ENCODE peak calls at places on chromosomes 11 and 22, in seven cellular contexts. S is H1, L is H54, Q is A549, H is HCT116, B is IMR-90, F is esophagus squamous epithelium. J is an unnamed sample.

GRCh38 chr11:110433393-110434333 is 3.9 kb downstream of the FDX1 start:
- DNase-seq in H (no peak), S (no peak), F (no peak), Q (no peak), L (no peak), B (peak; percentile 42), J (no peak)

GRCh38 chr22:35023692-35024363 is 42.1 kb upstream of the ISX start:
- DNase-seq in H (peak; percentile 28), L (peak; percentile 38), F (no peak), Q (peak; percentile 27), B (no peak), S (peak; percentile 63), J (peak; percentile 92)

GRCh38 chr11:224424-224823 is 11.7 kb downstream of the SIRT3 start:
- DNase-seq in H (no peak), L (no peak), F (no peak), S (no peak), Q (no peak), B (no peak), J (no peak)

GRCh38 chr11:129728571-129728970 is 87.1 kb upstream of the TMEM45B start:
- DNase-seq in B (no peak), Q (no peak), S (no peak), F (no peak), L (no peak), H (no peak), J (no peak)

GRCh38 chr11:119795231-119795630 is 66.2 kb upstream of the NECTIN1 start:
- DNase-seq in F (no peak), L (peak; percentile 59), S (no peak), B (peak; percentile 77), Q (peak; percentile 10), H (no peak), J (no peak)

GRCh38 chr11:69877235-69877634 is 58.0 kb upstream of the FGF3 start:
- DNase-seq in H (no peak), S (no peak), F (no peak), Q (no peak), B (no peak), L (no peak), J (no peak)

GRCh38 chr22:17303840-17304779 is 65.2 kb upstream of the CECR2 start:
- DNase-seq in F (no peak), H (no peak), L (no peak), S (no peak), B (no peak), Q (no peak), J (no peak)

GRCh38 chr11:81869337-81870065 is 864.2 kb downstream of the FAM181B start:
- DNase-seq in H (no peak), Q (no peak), L (no peak), S (no peak), B (no peak), F (no peak), J (no peak)

GRCh38 chr22:42844756-42845155 is 12.3 kb downstream of the ARFGAP3 start:
- DNase-seq in F (no peak), S (no peak), Q (no peak), H (peak; percentile 26), B (peak; percentile 39), L (no peak), J (no peak)

GRCh38 chr11:77471520-77472234 is 2.2 kb downstream of the PAK1 start:
- DNase-seq in L (no peak), H (no peak), F (no peak), B (no peak), S (no peak), Q (peak; percentile 15), J (peak; percentile 46)

GRCh38 chr11:5383576-5383975 is at the start of gene OR51M1:
- DNase-seq in F (no peak), Q (no peak), S (no peak), B (no peak), H (no peak), L (no peak), J (no peak)

GRCh38 chr11:38411149-38411548 is 1813.1 kb upstream of the RAG2 start:
- DNase-seq in F (no peak), H (no peak), L (no peak), B (no peak), Q (no peak), S (no peak), J (no peak)

GRCh38 chr22:50268655-50269113 is 1.5 kb downstream of the MAPK11 start:
- DNase-seq in F (no peak), Q (no peak), L (no peak), H (no peak), B (no peak), S (no peak), J (peak; percentile 38)

GRCh38 chr11:3835100-3835485 is 5.7 kb downstream of the RHOG start:
- DNase-seq in B (peak; percentile 27), H (no peak), F (no peak), L (no peak), Q (no peak), S (no peak), J (no peak)

GRCh38 chr11:96012086-96012824 is 88.3 kb upstream of the MTMR2 start:
- DNase-seq in B (peak; percentile 54), S (no peak), Q (peak; percentile 51), F (no peak), H (peak; percentile 41), L (no peak), J (no peak)

GRCh38 chr11:47213985-47214564 is 699 bp upstream of the DDB2 start:
- DNase-seq in B (peak; percentile 61), Q (peak; percentile 96), L (peak; percentile 90), H (peak; percentile 81), S (peak; percentile 69), F (peak; percentile 53), J (peak; percentile 95)
- TF ChIP-seq POLR2A in B (no peak), Q (peak; percentile 79), L (peak; percentile 89), H (peak; percentile 62), S (peak; percentile 75), F (peak; percentile 78), J (no peak)

DNA sequence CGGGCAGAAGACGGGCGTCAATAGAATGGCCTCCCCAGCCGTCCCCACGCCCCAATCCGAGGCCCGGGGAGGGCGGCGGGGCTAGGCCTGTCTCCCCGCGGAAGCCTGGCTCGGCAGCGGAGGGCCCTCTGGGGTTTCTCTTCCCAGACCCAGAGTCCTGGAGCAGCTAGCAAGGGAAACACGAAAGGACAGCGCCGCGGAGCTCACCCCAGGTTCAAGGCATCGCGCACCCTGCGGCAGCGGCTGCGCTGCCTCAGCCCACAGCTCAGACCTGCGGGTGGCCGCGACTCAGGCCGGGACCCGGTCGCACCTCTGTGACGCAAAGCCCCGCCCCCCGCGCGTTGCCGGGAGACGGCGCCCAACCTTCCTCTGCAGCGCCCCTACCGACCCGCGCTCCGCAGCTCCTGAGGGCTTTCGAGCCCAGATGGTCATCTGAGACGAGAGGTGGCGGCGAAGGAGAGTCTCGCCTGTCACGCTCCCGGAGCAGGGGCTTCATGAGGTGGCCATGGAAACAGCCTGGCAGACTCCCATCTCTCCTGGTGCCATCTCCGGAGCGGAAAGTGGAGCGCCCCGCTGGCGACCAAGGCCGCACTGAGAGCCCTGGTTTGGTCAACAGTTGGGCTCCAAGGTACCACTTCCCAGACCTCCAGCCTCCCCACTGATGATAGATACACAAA is at the start of gene RNF141:
- DNase-seq in B (peak; percentile 87), L (peak; percentile 91), Q (peak; percentile 84), F (peak; percentile 72), H (peak; percentile 84), S (peak; percentile 86), J (peak; percentile 97)
- TF ChIP-seq POLR2A in B (peak; percentile 92), L (peak; percentile 98), Q (peak; percentile 97), F (peak; percentile 98), H (peak; percentile 91), S (peak; percentile 91), J (peak; percentile 68)

GRCh38 chr22:23744001-23744400 is 6.9 kb downstream of the ZNF70 start:
- DNase-seq in Q (no peak), S (no peak), B (no peak), F (no peak), L (no peak), H (no peak), J (no peak)

GRCh38 chr22:23745780-23746179 is 5.1 kb downstream of the ZNF70 start:
- DNase-seq in F (no peak), S (no peak), B (no peak), Q (no peak), L (no peak), H (no peak), J (no peak)

GRCh38 chr22:23744485-23744884 is 6.4 kb downstream of the ZNF70 start:
- DNase-seq in S (no peak), F (no peak), B (no peak), Q (no peak), L (no peak), H (no peak), J (no peak)

GRCh38 chr22:23743303-23743705 is 7.6 kb downstream of the ZNF70 start:
- DNase-seq in L (no peak), S (no peak), Q (no peak), B (no peak), H (no peak), F (no peak), J (no peak)

GRCh38 chr22:23742505-23743264 is 8.2 kb downstream of the ZNF70 start:
- DNase-seq in Q (no peak), S (no peak), B (no peak), F (no peak), H (no peak), L (no peak), J (no peak)
- TF ChIP-seq POLR2A in Q (no peak), S (no peak), B (no peak), F (no peak), H (no peak), L (no peak), J (no peak)

GRCh38 chr11:17613428-17613962 is 66.4 kb downstream of the OTOG start:
- DNase-seq in H (no peak), B (no peak), F (no peak), L (no peak), S (no peak), Q (no peak), J (no peak)

GRCh38 chr11:17611503-17612220 is 64.6 kb downstream of the OTOG start:
- DNase-seq in F (no peak), H (no peak), L (no peak), Q (no peak), S (no peak), B (no peak), J (no peak)

GRCh38 chr11:17611049-17611448 is 64.0 kb downstream of the OTOG start:
- DNase-seq in Q (no peak), L (no peak), B (no peak), S (no peak), H (no peak), F (no peak), J (no peak)

GRCh38 chr11:17613983-17614382 is 66.9 kb downstream of the OTOG start:
- DNase-seq in Q (no peak), S (no peak), L (no peak), F (no peak), B (no peak), H (no peak), J (no peak)

DNA sequence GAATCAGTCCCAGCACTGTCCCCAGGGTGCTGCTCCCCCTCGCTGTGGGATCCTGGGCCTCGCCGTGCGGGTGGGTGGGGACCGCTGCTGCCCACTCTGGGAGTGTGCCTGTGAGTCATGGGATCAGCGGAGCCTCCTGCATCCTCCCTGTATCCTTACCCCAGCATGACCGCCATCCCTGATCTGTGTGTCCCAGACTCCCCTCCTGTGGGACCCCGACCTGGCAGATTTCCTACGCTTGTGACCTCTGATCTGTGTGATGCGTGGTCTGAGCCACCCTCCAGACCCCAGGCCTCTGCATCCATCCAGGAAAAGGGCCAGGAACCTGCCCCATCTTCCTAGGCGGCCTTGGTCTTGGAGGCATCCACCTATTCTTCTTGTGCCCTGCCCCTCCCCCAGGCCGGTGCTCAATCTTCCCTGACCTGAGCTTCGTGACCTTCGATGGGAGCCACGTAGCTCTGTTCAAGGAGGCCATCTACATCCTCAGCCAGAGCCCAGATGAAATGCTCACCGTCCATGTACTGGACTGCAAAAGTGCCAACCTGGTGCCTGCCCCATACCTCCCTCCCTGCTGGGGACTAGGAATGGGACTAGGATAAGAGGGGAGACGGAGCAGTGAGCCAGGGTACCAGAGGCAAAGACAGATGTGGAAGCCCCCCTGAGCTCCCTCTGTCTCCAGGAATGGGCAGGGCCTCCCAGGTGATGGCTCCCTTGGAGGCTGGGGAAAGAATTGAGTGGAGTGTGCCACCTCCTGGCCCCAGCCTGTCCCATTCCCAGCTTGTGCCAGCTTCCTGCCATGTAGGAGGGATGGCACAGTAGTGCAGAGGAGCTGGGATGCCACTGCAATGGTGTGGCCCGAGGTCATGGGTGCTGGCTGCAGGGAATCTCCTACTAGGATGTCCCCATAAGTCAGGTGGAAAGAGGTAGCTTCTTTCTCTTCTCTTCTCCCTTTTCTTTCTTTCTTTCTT is 65.4 kb downstream of the OTOG start:
- DNase-seq in Q (no peak), S (no peak), B (no peak), F (no peak), L (no peak), H (no peak), J (no peak)
- TF ChIP-seq POLR2A in Q (no peak), S (no peak), B (no peak), F (no peak), L (no peak), H (no peak), J (no peak)

J was measured in testis.